ENCODE peak calls at places on chromosomes 7 and 10, in five cellular contexts. One of them, this sample, is unnamed.

GRCh38 chr10:132456881-132457280 is 59.9 kb downstream of the PWWP2B start:
- DNase-seq in H1: no peak
- DNase-seq in cardiac muscle cell: no peak
- DNase-seq in AG09309: no peak
- DNase-seq in fibroblast of mammary gland: no peak
- DNase-seq in this sample: no peak

GRCh38 chr7:19749658-19750057 is 23.8 kb downstream of the TMEM196 start:
- DNase-seq in H1: no peak
- DNase-seq in cardiac muscle cell: peak
- DNase-seq in AG09309: no peak
- DNase-seq in fibroblast of mammary gland: no peak
- DNase-seq in this sample: peak

GRCh38 chr10:77553966-77554365 is 83.6 kb downstream of the KCNMA1 start:
- DNase-seq in H1: no peak
- DNase-seq in cardiac muscle cell: no peak
- DNase-seq in AG09309: no peak
- DNase-seq in fibroblast of mammary gland: no peak
- DNase-seq in this sample: no peak

GRCh38 chr10:121454776-121455175 is 143.5 kb downstream of the FGFR2 start:
- DNase-seq in H1: no peak
- DNase-seq in cardiac muscle cell: no peak
- DNase-seq in AG09309: no peak
- DNase-seq in fibroblast of mammary gland: no peak
- DNase-seq in this sample: no peak

GRCh38 chr7:94146408-94146807 is 142.3 kb upstream of the BET1 start:
- DNase-seq in H1: no peak
- DNase-seq in cardiac muscle cell: no peak
- DNase-seq in AG09309: no peak
- DNase-seq in fibroblast of mammary gland: no peak
- DNase-seq in this sample: no peak

GRCh38 chr10:127928021-127928806 is 21.3 kb downstream of the PTPRE start:
- DNase-seq in H1: no peak
- DNase-seq in cardiac muscle cell: peak
- DNase-seq in AG09309: no peak
- DNase-seq in fibroblast of mammary gland: peak
- DNase-seq in this sample: peak

GRCh38 chr7:111532625-111533024 is 29.7 kb downstream of the IMMP2L start:
- DNase-seq in H1: no peak
- DNase-seq in cardiac muscle cell: peak
- DNase-seq in AG09309: no peak
- DNase-seq in fibroblast of mammary gland: peak
- DNase-seq in this sample: peak

GRCh38 chr10:113475381-113475807 is 77.5 kb upstream of the HABP2 start:
- DNase-seq in H1: no peak
- DNase-seq in cardiac muscle cell: peak
- DNase-seq in AG09309: peak
- DNase-seq in fibroblast of mammary gland: peak
- DNase-seq in this sample: peak

GRCh38 chr10:25766687-25767221 is 167.3 kb upstream of the MYO3A start:
- DNase-seq in H1: peak
- DNase-seq in cardiac muscle cell: peak
- DNase-seq in AG09309: no peak
- DNase-seq in fibroblast of mammary gland: no peak
- DNase-seq in this sample: no peak

GRCh38 chr7:151537818-151538561 is 18.3 kb upstream of the RHEB start:
- DNase-seq in H1: no peak
- DNase-seq in cardiac muscle cell: peak
- DNase-seq in AG09309: no peak
- DNase-seq in fibroblast of mammary gland: peak
- DNase-seq in this sample: peak

GRCh38 chr7:25995893-25996529 is 156.0 kb upstream of the NFE2L3 start:
- DNase-seq in H1: no peak
- DNase-seq in cardiac muscle cell: no peak
- DNase-seq in AG09309: no peak
- DNase-seq in fibroblast of mammary gland: peak
- DNase-seq in this sample: no peak

GRCh38 chr7:7323352-7323751 is 141.0 kb downstream of the C1GALT1 start:
- DNase-seq in H1: no peak
- DNase-seq in cardiac muscle cell: no peak
- DNase-seq in AG09309: no peak
- DNase-seq in fibroblast of mammary gland: no peak
- DNase-seq in this sample: no peak

GRCh38 chr7:1924185-1924817 is 254.2 kb downstream of the ELFN1 start:
- DNase-seq in H1: no peak
- DNase-seq in cardiac muscle cell: peak
- DNase-seq in AG09309: no peak
- DNase-seq in fibroblast of mammary gland: peak
- DNase-seq in this sample: peak

GRCh38 chr7:30020535-30020934 is 6.0 kb downstream of the FKBP14 start:
- DNase-seq in H1: no peak
- DNase-seq in cardiac muscle cell: no peak
- DNase-seq in AG09309: no peak
- DNase-seq in fibroblast of mammary gland: no peak
- DNase-seq in this sample: no peak

GRCh38 chr10:80136134-80136571 is 3.6 kb downstream of the PLAC9 start:
- DNase-seq in H1: no peak
- DNase-seq in cardiac muscle cell: peak
- DNase-seq in AG09309: peak
- DNase-seq in fibroblast of mammary gland: peak
- DNase-seq in this sample: peak

GRCh38 chr10:7750222-7750621 is 37.6 kb downstream of the KIN start:
- DNase-seq in H1: no peak
- DNase-seq in cardiac muscle cell: no peak
- DNase-seq in AG09309: no peak
- DNase-seq in fibroblast of mammary gland: no peak
- DNase-seq in this sample: no peak

GRCh38 chr10:79357180-79357579 is 9.9 kb downstream of the PPIF start:
- DNase-seq in H1: no peak
- DNase-seq in cardiac muscle cell: no peak
- DNase-seq in AG09309: no peak
- DNase-seq in fibroblast of mammary gland: no peak
- DNase-seq in this sample: no peak

GRCh38 chr7:156318426-156318825 is 322.1 kb upstream of the RNF32 start:
- DNase-seq in H1: no peak
- DNase-seq in cardiac muscle cell: no peak
- DNase-seq in AG09309: no peak
- DNase-seq in fibroblast of mammary gland: no peak
- DNase-seq in this sample: no peak

GRCh38 chr7:135098391-135098790 is 49.5 kb upstream of the TMEM140 start:
- DNase-seq in H1: no peak
- DNase-seq in cardiac muscle cell: peak
- DNase-seq in AG09309: no peak
- DNase-seq in fibroblast of mammary gland: no peak
- DNase-seq in this sample: no peak

GRCh38 chr10:104297697-104298660 is 29.0 kb downstream of the GSTO2 start:
- DNase-seq in H1: peak
- DNase-seq in cardiac muscle cell: peak
- DNase-seq in AG09309: peak
- DNase-seq in fibroblast of mammary gland: peak
- DNase-seq in this sample: no peak

GRCh38 chr7:1422512-1423265 is 36.6 kb downstream of the MICALL2 start:
- DNase-seq in H1: no peak
- DNase-seq in cardiac muscle cell: peak
- DNase-seq in AG09309: no peak
- DNase-seq in fibroblast of mammary gland: no peak
- DNase-seq in this sample: no peak

GRCh38 chr10:127612-128432 is 7.4 kb upstream of the ZMYND11 start:
- DNase-seq in H1: no peak
- DNase-seq in cardiac muscle cell: no peak
- DNase-seq in AG09309: no peak
- DNase-seq in fibroblast of mammary gland: no peak
- DNase-seq in this sample: no peak

GRCh38 chr7:36961691-36962090 is 237.4 kb upstream of the AOAH start:
- DNase-seq in H1: no peak
- DNase-seq in cardiac muscle cell: no peak
- DNase-seq in AG09309: no peak
- DNase-seq in fibroblast of mammary gland: no peak
- DNase-seq in this sample: no peak

GRCh38 chr10:104659809-104660208 is 18.7 kb downstream of the SORCS3 start:
- DNase-seq in H1: no peak
- DNase-seq in cardiac muscle cell: no peak
- DNase-seq in AG09309: no peak
- DNase-seq in fibroblast of mammary gland: no peak
- DNase-seq in this sample: no peak

GRCh38 chr10:124354411-124355382 is 64.0 kb downstream of the OAT start:
- DNase-seq in H1: no peak
- DNase-seq in cardiac muscle cell: peak
- DNase-seq in AG09309: peak
- DNase-seq in fibroblast of mammary gland: peak
- DNase-seq in this sample: peak

GRCh38 chr7:158955146-158955870 is 99.0 kb downstream of the DYNC2I1 start:
- DNase-seq in H1: no peak
- DNase-seq in cardiac muscle cell: no peak
- DNase-seq in AG09309: no peak
- DNase-seq in fibroblast of mammary gland: no peak
- DNase-seq in this sample: no peak

GRCh38 chr7:158951725-158952124 is 95.4 kb downstream of the DYNC2I1 start:
- DNase-seq in H1: no peak
- DNase-seq in cardiac muscle cell: no peak
- DNase-seq in AG09309: no peak
- DNase-seq in fibroblast of mammary gland: no peak
- DNase-seq in this sample: no peak

GRCh38 chr7:158950914-158951635 is 94.7 kb downstream of the DYNC2I1 start:
- DNase-seq in H1: no peak
- DNase-seq in cardiac muscle cell: peak
- DNase-seq in AG09309: no peak
- DNase-seq in fibroblast of mammary gland: peak
- DNase-seq in this sample: peak

GRCh38 chr7:158953912-158954311 is 97.6 kb downstream of the DYNC2I1 start:
- DNase-seq in H1: no peak
- DNase-seq in cardiac muscle cell: no peak
- DNase-seq in AG09309: no peak
- DNase-seq in fibroblast of mammary gland: no peak
- DNase-seq in this sample: no peak

DNA sequence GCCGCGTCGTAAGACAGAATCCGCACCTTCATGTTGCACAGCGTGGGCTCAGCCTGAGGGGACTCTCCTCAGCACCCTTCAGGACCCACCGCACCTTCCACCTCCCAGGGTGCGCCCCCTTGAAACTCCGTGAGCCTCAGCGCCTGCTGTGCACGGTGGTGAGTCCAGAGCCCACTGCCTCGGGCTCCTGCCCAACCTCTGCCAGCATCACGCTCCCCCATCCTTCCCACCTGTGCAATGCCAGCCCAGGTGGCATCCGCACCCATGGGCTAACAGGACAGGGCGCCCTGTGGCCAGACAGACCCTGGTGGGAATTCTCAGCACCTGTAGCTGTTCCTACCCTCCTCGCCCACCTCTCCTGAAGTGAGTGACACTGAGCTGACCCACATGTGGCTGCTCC is 96.4 kb downstream of the DYNC2I1 start:
- DNase-seq in H1: no peak
- DNase-seq in cardiac muscle cell: no peak
- DNase-seq in AG09309: no peak
- DNase-seq in fibroblast of mammary gland: no peak
- DNase-seq in this sample: no peak
- TF ChIP-seq CTCF in H1: no peak
- TF ChIP-seq CTCF in cardiac muscle cell: no peak
- TF ChIP-seq CTCF in AG09309: no peak
- TF ChIP-seq CTCF in fibroblast of mammary gland: no peak
- TF ChIP-seq CTCF in this sample: no peak

DNA sequence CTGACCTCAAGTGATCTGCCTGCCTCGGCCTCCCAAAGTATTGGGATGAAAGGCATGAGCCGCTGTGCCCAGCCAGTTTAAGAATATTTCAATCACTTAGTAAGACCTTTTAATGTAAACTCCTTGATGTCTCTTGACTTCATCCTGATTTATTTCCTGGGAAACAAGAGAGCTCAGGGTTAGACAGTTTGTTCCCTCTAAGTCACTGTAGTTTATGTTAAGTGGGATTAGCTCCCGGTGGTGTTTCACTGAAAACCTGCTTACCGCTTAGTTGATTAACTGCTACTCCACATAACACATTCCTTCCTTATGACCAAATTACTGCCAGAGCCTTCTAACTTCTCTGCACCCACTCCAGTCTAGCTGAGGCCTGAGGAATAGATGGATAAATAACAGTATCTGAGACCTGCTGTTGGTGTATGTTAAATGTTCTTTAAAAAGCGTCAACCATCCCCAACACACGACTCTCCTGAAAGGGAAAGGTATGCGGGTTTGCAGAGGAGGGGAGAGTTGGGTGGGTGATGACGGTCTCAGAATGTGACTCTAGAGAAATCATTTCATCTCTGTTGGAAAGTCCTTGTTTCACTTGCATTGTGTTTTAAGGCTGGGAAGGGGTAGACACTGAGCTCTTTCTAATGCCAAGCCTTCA is 48.7 kb downstream of the CREB3L2 start:
- DNase-seq in H1: no peak
- DNase-seq in cardiac muscle cell: peak
- DNase-seq in AG09309: no peak
- DNase-seq in fibroblast of mammary gland: peak
- DNase-seq in this sample: no peak
- H3K4me3 ChIP-seq in H1: no peak
- H3K4me3 ChIP-seq in cardiac muscle cell: no peak
- H3K4me3 ChIP-seq in AG09309: no peak
- H3K4me3 ChIP-seq in fibroblast of mammary gland: no peak
- H3K4me3 ChIP-seq in this sample: no peak

GRCh38 chr10:91219371-91220193 is 881 bp upstream of the PCGF5 start:
- DNase-seq in H1: no peak
- DNase-seq in cardiac muscle cell: no peak
- DNase-seq in AG09309: no peak
- DNase-seq in fibroblast of mammary gland: peak
- DNase-seq in this sample: no peak

GRCh38 chr10:91220954-91221696 is 662 bp downstream of the PCGF5 start:
- DNase-seq in H1: no peak
- DNase-seq in cardiac muscle cell: peak
- DNase-seq in AG09309: no peak
- DNase-seq in fibroblast of mammary gland: peak
- DNase-seq in this sample: peak

GRCh38 chr10:91215384-91215783 is 5.1 kb upstream of the PCGF5 start:
- DNase-seq in H1: no peak
- DNase-seq in cardiac muscle cell: no peak
- DNase-seq in AG09309: no peak
- DNase-seq in fibroblast of mammary gland: no peak
- DNase-seq in this sample: no peak

GRCh38 chr10:91214906-91215305 is 5.6 kb upstream of the PCGF5 start:
- DNase-seq in H1: no peak
- DNase-seq in cardiac muscle cell: no peak
- DNase-seq in AG09309: no peak
- DNase-seq in fibroblast of mammary gland: no peak
- DNase-seq in this sample: no peak

GRCh38 chr10:91220194-91220953 is at the start of gene PCGF5:
- DNase-seq in H1: peak
- DNase-seq in cardiac muscle cell: peak
- DNase-seq in AG09309: peak
- DNase-seq in fibroblast of mammary gland: peak
- DNase-seq in this sample: peak
- TF ChIP-seq CTCF in H1: peak
- TF ChIP-seq CTCF in cardiac muscle cell: peak
- TF ChIP-seq CTCF in AG09309: no peak
- TF ChIP-seq CTCF in fibroblast of mammary gland: no peak
- TF ChIP-seq CTCF in this sample: peak

DNA sequence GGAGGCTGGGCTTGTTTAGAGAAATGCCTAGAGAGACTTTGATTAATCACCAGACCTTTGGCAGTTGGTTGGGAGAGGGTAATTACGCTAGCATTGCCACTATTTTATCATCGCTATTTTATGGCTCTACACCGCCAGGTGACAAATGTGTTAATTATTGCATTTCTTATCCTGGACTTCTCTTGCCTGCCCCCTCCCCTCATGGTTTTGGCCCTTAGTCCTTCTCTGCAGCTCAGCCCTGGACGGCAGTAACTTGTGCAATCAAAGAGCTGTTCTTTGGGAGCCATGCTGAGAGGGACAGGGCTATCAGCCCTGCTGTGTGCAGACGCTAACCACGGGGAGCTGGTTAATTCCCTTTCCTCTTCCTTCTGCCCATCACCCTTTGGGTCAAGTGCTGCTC is 585.0 kb downstream of the AUTS2 start:
- DNase-seq in H1: no peak
- DNase-seq in cardiac muscle cell: no peak
- DNase-seq in AG09309: no peak
- DNase-seq in fibroblast of mammary gland: no peak
- DNase-seq in this sample: no peak
- H3K4me3 ChIP-seq in H1: no peak
- H3K4me3 ChIP-seq in cardiac muscle cell: no peak
- H3K4me3 ChIP-seq in AG09309: no peak
- H3K4me3 ChIP-seq in fibroblast of mammary gland: no peak
- H3K4me3 ChIP-seq in this sample: no peak

This sample was measured in fibroblast of the aortic adventitia.